ENCODE peak calls at places on chromosomes 7 and 10, in five cellular contexts. One of them, this sample, is unnamed. For H3K9me3, the result is how much of the 10 kb centered on the place peaks cover.

GRCh38 chr7:69962077-69962855 is 364.0 kb downstream of the AUTS2 start:
- DNase-seq in pancreas: no peak
- DNase-seq in A549: no peak
- DNase-seq in ovary: no peak
- DNase-seq in stomach: peak
- DNase-seq in this sample: no peak

GRCh38 chr7:10756981-10757380 is 216.7 kb upstream of the PHF14 start:
- DNase-seq in ovary: no peak
- DNase-seq in stomach: no peak
- DNase-seq in pancreas: no peak
- DNase-seq in A549: no peak
- DNase-seq in this sample: no peak

GRCh38 chr7:1284743-1285458 is 52.2 kb downstream of the UNCX start:
- DNase-seq in A549: no peak
- DNase-seq in ovary: no peak
- DNase-seq in pancreas: no peak
- DNase-seq in stomach: no peak
- DNase-seq in this sample: no peak

GRCh38 chr10:115665549-115665948 is 572.4 kb downstream of the ATRNL1 start:
- DNase-seq in ovary: no peak
- DNase-seq in stomach: no peak
- DNase-seq in A549: no peak
- DNase-seq in pancreas: no peak
- DNase-seq in this sample: no peak

GRCh38 chr10:101630420-101630920 is 42.3 kb downstream of the DPCD start:
- DNase-seq in pancreas: no peak
- DNase-seq in A549: no peak
- DNase-seq in stomach: no peak
- DNase-seq in ovary: no peak
- DNase-seq in this sample: no peak

GRCh38 chr10:55746002-55746401 is 615.1 kb downstream of the ZWINT start:
- DNase-seq in pancreas: no peak
- DNase-seq in stomach: no peak
- DNase-seq in A549: no peak
- DNase-seq in ovary: no peak
- DNase-seq in this sample: no peak

GRCh38 chr10:60732240-60733188 is 45.8 kb upstream of the CDK1 start:
- DNase-seq in ovary: peak
- DNase-seq in A549: no peak
- DNase-seq in stomach: peak
- DNase-seq in pancreas: no peak
- DNase-seq in this sample: peak

GRCh38 chr10:60964257-60965235 is 20.6 kb upstream of the RHOBTB1 start:
- DNase-seq in stomach: peak
- DNase-seq in A549: peak
- DNase-seq in pancreas: peak
- DNase-seq in ovary: peak
- DNase-seq in this sample: peak

GRCh38 chr7:128804472-128804871 is 12.7 kb downstream of the CCDC136 start:
- DNase-seq in A549: no peak
- DNase-seq in pancreas: no peak
- DNase-seq in ovary: no peak
- DNase-seq in stomach: no peak
- DNase-seq in this sample: no peak

GRCh38 chr7:99990417-99990816 is 14.6 kb upstream of the AZGP1 start:
- DNase-seq in stomach: no peak
- DNase-seq in ovary: no peak
- DNase-seq in A549: no peak
- DNase-seq in pancreas: peak
- DNase-seq in this sample: no peak

GRCh38 chr7:53070883-53071282 is 35.5 kb downstream of the POM121L12 start:
- DNase-seq in pancreas: no peak
- DNase-seq in ovary: no peak
- DNase-seq in stomach: no peak
- DNase-seq in A549: no peak
- DNase-seq in this sample: no peak

GRCh38 chr7:23685770-23686169 is 5.8 kb downstream of the FAM221A start:
- DNase-seq in ovary: no peak
- DNase-seq in A549: no peak
- DNase-seq in stomach: no peak
- DNase-seq in pancreas: no peak
- DNase-seq in this sample: no peak

GRCh38 chr7:23680417-23681405 is 712 bp downstream of the FAM221A start:
- DNase-seq in pancreas: peak
- DNase-seq in stomach: peak
- DNase-seq in A549: no peak
- DNase-seq in ovary: peak
- DNase-seq in this sample: peak

GRCh38 chr7:23679898-23680416 is at the start of gene FAM221A:
- DNase-seq in ovary: peak
- DNase-seq in A549: peak
- DNase-seq in pancreas: peak
- DNase-seq in stomach: peak
- DNase-seq in this sample: peak
- H3K27ac ChIP-seq in ovary: peak
- H3K27ac ChIP-seq in A549: peak
- H3K27ac ChIP-seq in pancreas: peak
- H3K27ac ChIP-seq in stomach: peak
- H3K27ac ChIP-seq in this sample: peak

DNA sequence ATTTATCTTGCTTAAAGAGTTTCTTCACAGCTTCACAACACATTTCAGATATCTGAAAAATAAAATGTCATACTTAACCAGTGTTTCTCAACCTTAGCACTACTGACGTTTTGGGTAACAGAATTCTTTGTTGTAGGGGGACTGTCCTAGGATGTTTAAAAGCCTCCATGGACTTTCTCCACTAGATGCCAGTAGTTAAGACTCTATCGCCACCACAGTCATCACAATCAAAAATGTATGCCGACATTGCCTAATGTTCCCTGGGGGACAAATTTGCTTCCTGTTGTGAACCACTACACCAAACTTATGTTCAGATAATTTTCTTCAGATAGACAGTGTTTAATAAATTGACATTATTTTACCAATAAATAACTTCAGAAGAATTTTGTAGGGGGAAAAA is 13.4 kb downstream of the NOC3L start:
- DNase-seq in pancreas: no peak
- DNase-seq in A549: no peak
- DNase-seq in ovary: no peak
- DNase-seq in stomach: no peak
- DNase-seq in this sample: no peak
- TF ChIP-seq CTCF in pancreas: no peak
- TF ChIP-seq CTCF in A549: peak
- TF ChIP-seq CTCF in ovary: no peak
- TF ChIP-seq CTCF in stomach: no peak
- TF ChIP-seq CTCF in this sample: no peak

DNA sequence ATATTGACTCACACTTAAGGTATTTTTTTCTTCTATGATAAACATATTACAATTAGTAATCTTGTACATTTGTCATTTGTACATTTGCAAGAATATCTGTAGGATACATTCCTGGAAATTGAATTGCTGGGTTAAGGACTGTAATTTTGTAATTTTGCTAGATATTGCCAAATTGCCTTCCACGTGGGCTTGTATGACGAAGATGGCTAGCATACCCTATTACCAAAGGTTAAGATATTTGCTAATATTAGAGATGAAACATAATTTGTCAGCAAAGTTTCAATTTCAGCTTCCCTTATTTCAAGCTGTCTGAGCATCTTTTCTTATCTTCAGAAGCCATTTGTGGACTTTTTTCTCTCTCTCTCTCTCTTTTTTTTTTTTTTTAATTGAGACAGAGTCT is 1.0 kb upstream of the LYZL2 start:
- DNase-seq in ovary: no peak
- DNase-seq in stomach: no peak
- DNase-seq in A549: no peak
- DNase-seq in pancreas: no peak
- DNase-seq in this sample: no peak
- H3K9me3 ChIP-seq in ovary: under half
- H3K9me3 ChIP-seq in stomach: under half
- H3K9me3 ChIP-seq in A549: under half
- H3K9me3 ChIP-seq in pancreas: under half
- H3K9me3 ChIP-seq in this sample: under half

DNA sequence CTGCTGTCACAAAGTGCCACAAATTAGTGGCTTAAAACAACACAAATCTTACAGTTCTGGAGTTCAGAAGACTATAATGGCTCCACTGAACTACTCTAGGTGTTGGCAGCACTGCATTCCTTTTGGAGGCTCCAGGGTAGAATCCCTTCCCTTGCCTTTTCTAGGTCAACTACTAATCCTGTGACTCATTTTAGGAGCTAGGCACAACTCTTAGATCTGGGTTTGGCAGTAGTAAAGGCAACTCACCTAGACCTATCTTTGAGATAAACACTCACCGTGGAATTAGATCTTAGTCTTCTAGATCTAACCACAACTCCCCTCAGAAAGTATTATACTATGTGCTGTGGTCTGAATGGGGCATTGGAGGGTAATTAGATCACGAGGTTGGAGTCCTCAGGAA is 60.4 kb downstream of the ANKIB1 start:
- DNase-seq in A549: no peak
- DNase-seq in stomach: no peak
- DNase-seq in pancreas: no peak
- DNase-seq in ovary: no peak
- DNase-seq in this sample: no peak
- H3K27ac ChIP-seq in A549: no peak
- H3K27ac ChIP-seq in stomach: no peak
- H3K27ac ChIP-seq in pancreas: no peak
- H3K27ac ChIP-seq in ovary: no peak
- H3K27ac ChIP-seq in this sample: no peak

DNA sequence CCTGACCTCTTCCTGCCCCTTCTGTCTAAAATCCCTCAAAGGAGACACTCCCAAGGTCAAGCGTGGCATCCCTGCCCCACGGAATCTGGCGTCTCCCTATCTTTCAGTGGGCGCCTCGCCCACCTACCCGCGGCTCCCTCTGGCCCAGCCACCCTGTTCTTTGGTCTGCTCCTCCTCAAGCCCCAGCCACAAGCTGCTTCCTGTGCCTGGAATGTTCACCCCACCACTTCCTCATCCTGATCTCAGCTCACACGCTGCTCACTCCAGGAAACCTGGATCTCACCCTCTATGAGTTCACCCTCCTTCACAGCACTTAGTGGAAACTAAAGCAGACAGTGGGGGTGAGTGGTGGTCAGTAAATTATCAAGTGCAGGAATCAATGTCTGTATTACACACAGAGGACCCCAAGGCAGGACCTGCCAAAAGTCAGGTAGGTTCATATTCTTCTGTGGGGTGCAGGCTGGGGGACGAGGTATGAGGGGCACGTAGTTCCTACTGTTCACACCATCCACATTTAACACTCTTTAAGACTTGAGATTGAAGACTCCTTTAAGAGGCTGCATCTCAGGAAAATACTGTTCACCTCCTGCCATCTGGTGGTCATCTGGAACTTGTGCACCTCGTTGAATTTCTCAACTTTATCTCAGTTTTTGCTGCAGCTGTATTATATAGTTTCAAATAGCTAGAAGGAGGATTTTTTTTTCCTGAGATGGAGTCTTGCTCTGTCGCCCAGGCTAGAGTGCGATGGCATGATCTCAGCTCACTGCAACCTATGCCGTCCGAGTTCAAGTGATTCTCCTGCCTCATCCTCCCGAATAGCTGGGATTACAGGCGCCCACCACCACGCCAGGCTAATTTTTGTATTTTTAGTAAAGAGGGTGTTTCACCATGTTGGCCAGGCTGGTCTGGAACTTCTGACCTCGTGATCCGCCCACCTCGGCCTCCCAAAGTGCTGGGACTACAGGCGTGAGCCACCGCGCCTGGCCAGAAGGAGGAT is 166.6 kb downstream of the ARHGAP21 start:
- DNase-seq in ovary: peak
- DNase-seq in stomach: no peak
- DNase-seq in A549: peak
- DNase-seq in pancreas: no peak
- DNase-seq in this sample: no peak
- TF ChIP-seq CTCF in ovary: peak
- TF ChIP-seq CTCF in stomach: peak
- TF ChIP-seq CTCF in A549: peak
- TF ChIP-seq CTCF in pancreas: peak
- TF ChIP-seq CTCF in this sample: peak